ENCODE peak calls at places on chromosomes 2 and 18, in five cellular contexts. One of them, this sample, is unnamed.

GRCh38 chr2:158575051-158575635 is 118.4 kb downstream of the PKP4 start:
- DNase-seq in activated CD4-positive, alpha-beta T cell treated with anti-CD3 and anti-CD28 coated beads, Interleukin-2, amount 10 ng/mL, durations not matched to agents 7 days and 5 days: no peak
- DNase-seq in IMR-90: peak
- DNase-seq in T1000: no peak
- DNase-seq in neuronal stem cell: no peak
- DNase-seq in this sample: no peak

GRCh38 chr2:137178955-137179377 is 413.6 kb downstream of the THSD7B start:
- DNase-seq in activated CD4-positive, alpha-beta T cell treated with anti-CD3 and anti-CD28 coated beads, Interleukin-2, amount 10 ng/mL, durations not matched to agents 7 days and 5 days: no peak
- DNase-seq in IMR-90: no peak
- DNase-seq in T1000: no peak
- DNase-seq in neuronal stem cell: no peak
- DNase-seq in this sample: no peak

GRCh38 chr2:29398384-29399237 is 283.4 kb downstream of the CLIP4 start:
- DNase-seq in activated CD4-positive, alpha-beta T cell treated with anti-CD3 and anti-CD28 coated beads, Interleukin-2, amount 10 ng/mL, durations not matched to agents 7 days and 5 days: no peak
- DNase-seq in IMR-90: peak
- DNase-seq in T1000: no peak
- DNase-seq in neuronal stem cell: no peak
- DNase-seq in this sample: no peak

GRCh38 chr18:49648326-49648725 is 86.5 kb downstream of the LIPG start:
- DNase-seq in activated CD4-positive, alpha-beta T cell treated with anti-CD3 and anti-CD28 coated beads, Interleukin-2, amount 10 ng/mL, durations not matched to agents 7 days and 5 days: no peak
- DNase-seq in IMR-90: no peak
- DNase-seq in T1000: no peak
- DNase-seq in neuronal stem cell: no peak
- DNase-seq in this sample: no peak

GRCh38 chr2:21098294-21098693 is 25.5 kb upstream of the TDRD15 start:
- DNase-seq in activated CD4-positive, alpha-beta T cell treated with anti-CD3 and anti-CD28 coated beads, Interleukin-2, amount 10 ng/mL, durations not matched to agents 7 days and 5 days: no peak
- DNase-seq in IMR-90: no peak
- DNase-seq in T1000: no peak
- DNase-seq in neuronal stem cell: no peak
- DNase-seq in this sample: no peak

GRCh38 chr2:239593965-239594771 is 193.3 kb upstream of the HDAC4 start:
- DNase-seq in activated CD4-positive, alpha-beta T cell treated with anti-CD3 and anti-CD28 coated beads, Interleukin-2, amount 10 ng/mL, durations not matched to agents 7 days and 5 days: no peak
- DNase-seq in IMR-90: no peak
- DNase-seq in T1000: no peak
- DNase-seq in neuronal stem cell: no peak
- DNase-seq in this sample: no peak

GRCh38 chr2:231034291-231034882 is 2.9 kb upstream of the C2orf72 start:
- DNase-seq in activated CD4-positive, alpha-beta T cell treated with anti-CD3 and anti-CD28 coated beads, Interleukin-2, amount 10 ng/mL, durations not matched to agents 7 days and 5 days: no peak
- DNase-seq in IMR-90: no peak
- DNase-seq in T1000: no peak
- DNase-seq in neuronal stem cell: no peak
- DNase-seq in this sample: no peak

GRCh38 chr2:233990261-233990798 is 60.2 kb upstream of the SPP2 start:
- DNase-seq in activated CD4-positive, alpha-beta T cell treated with anti-CD3 and anti-CD28 coated beads, Interleukin-2, amount 10 ng/mL, durations not matched to agents 7 days and 5 days: peak
- DNase-seq in IMR-90: no peak
- DNase-seq in T1000: no peak
- DNase-seq in neuronal stem cell: no peak
- DNase-seq in this sample: peak

GRCh38 chr18:77165489-77166415 is 33.2 kb upstream of the MBP start:
- DNase-seq in activated CD4-positive, alpha-beta T cell treated with anti-CD3 and anti-CD28 coated beads, Interleukin-2, amount 10 ng/mL, durations not matched to agents 7 days and 5 days: no peak
- DNase-seq in IMR-90: no peak
- DNase-seq in T1000: no peak
- DNase-seq in neuronal stem cell: no peak
- DNase-seq in this sample: no peak

GRCh38 chr18:47929681-47930085 is 776 bp downstream of the SMAD2 start:
- DNase-seq in activated CD4-positive, alpha-beta T cell treated with anti-CD3 and anti-CD28 coated beads, Interleukin-2, amount 10 ng/mL, durations not matched to agents 7 days and 5 days: no peak
- DNase-seq in IMR-90: peak
- DNase-seq in T1000: no peak
- DNase-seq in neuronal stem cell: no peak
- DNase-seq in this sample: no peak

GRCh38 chr2:42925742-42926437 is 133.5 kb upstream of the HAAO start:
- DNase-seq in activated CD4-positive, alpha-beta T cell treated with anti-CD3 and anti-CD28 coated beads, Interleukin-2, amount 10 ng/mL, durations not matched to agents 7 days and 5 days: no peak
- DNase-seq in IMR-90: no peak
- DNase-seq in T1000: no peak
- DNase-seq in neuronal stem cell: no peak
- DNase-seq in this sample: no peak